ENCODE peak calls at places on chromosomes 5 and 9, in five cellular contexts. One of them, this sample, is unnamed.
A peak's percentile ranks its signal among the peaks of the same experiment; 100 is the strongest.

GRCh38 chr5:36654598-36654997 is 48.2 kb downstream of the SLC1A3 start:
- DNase-seq in WERI-Rb-1: no peak
- DNase-seq in heart right ventricle: no peak
- DNase-seq in mucosa of descending colon: no peak
- DNase-seq in K562: no peak
- DNase-seq in this sample: no peak

GRCh38 chr9:130128251-130128650 is 44.0 kb upstream of the NCS1 start:
- DNase-seq in K562: no peak
- DNase-seq in WERI-Rb-1: no peak
- DNase-seq in mucosa of descending colon: peak; percentile 60
- DNase-seq in heart right ventricle: no peak
- DNase-seq in this sample: no peak

GRCh38 chr9:81430727-81431126 is 258.6 kb downstream of the TLE1 start:
- DNase-seq in mucosa of descending colon: no peak
- DNase-seq in heart right ventricle: no peak
- DNase-seq in WERI-Rb-1: no peak
- DNase-seq in K562: no peak
- DNase-seq in this sample: no peak

GRCh38 chr5:139566611-139567010 is 5.5 kb downstream of the UBE2D2 start:
- DNase-seq in mucosa of descending colon: no peak
- DNase-seq in K562: no peak
- DNase-seq in WERI-Rb-1: no peak
- DNase-seq in heart right ventricle: no peak
- DNase-seq in this sample: no peak

GRCh38 chr9:114121445-114122151 is 22.5 kb upstream of the KIF12 start:
- DNase-seq in mucosa of descending colon: no peak
- DNase-seq in K562: no peak
- DNase-seq in heart right ventricle: no peak
- DNase-seq in WERI-Rb-1: peak; percentile 93
- DNase-seq in this sample: no peak

GRCh38 chr9:35051069-35051967 is 21.1 kb downstream of the VCP start:
- DNase-seq in K562: peak; percentile 50
- DNase-seq in heart right ventricle: peak; percentile 44
- DNase-seq in WERI-Rb-1: peak; percentile 73
- DNase-seq in mucosa of descending colon: peak; percentile 66
- DNase-seq in this sample: peak; percentile 78

GRCh38 chr9:93664549-93665120 is 88.3 kb downstream of the PHF2 start:
- DNase-seq in mucosa of descending colon: no peak
- DNase-seq in WERI-Rb-1: no peak
- DNase-seq in K562: no peak
- DNase-seq in heart right ventricle: no peak
- DNase-seq in this sample: no peak

GRCh38 chr9:35161713-35162604 is at the start of gene UNC13B:
- DNase-seq in heart right ventricle: peak; percentile 97
- DNase-seq in mucosa of descending colon: peak; percentile 98
- DNase-seq in WERI-Rb-1: peak; percentile 94
- DNase-seq in K562: peak; percentile 96
- DNase-seq in this sample: peak; percentile 91

GRCh38 chr9:136103651-136104487 is 8.8 kb upstream of the NACC2 start:
- DNase-seq in WERI-Rb-1: no peak
- DNase-seq in mucosa of descending colon: peak; percentile 64
- DNase-seq in heart right ventricle: no peak
- DNase-seq in K562: no peak
- DNase-seq in this sample: no peak

GRCh38 chr5:62326702-62327101 is 20.7 kb downstream of the KIF2A start:
- DNase-seq in K562: no peak
- DNase-seq in heart right ventricle: no peak
- DNase-seq in mucosa of descending colon: no peak
- DNase-seq in WERI-Rb-1: no peak
- DNase-seq in this sample: no peak

GRCh38 chr5:84113246-84114118 is 271.2 kb downstream of the EDIL3 start:
- DNase-seq in K562: no peak
- DNase-seq in heart right ventricle: no peak
- DNase-seq in mucosa of descending colon: no peak
- DNase-seq in WERI-Rb-1: peak; percentile 26
- DNase-seq in this sample: no peak

GRCh38 chr5:115838885-115839518 is 2.4 kb downstream of the ATG12 start:
- DNase-seq in mucosa of descending colon: no peak
- DNase-seq in heart right ventricle: no peak
- DNase-seq in WERI-Rb-1: peak; percentile 35
- DNase-seq in K562: peak; percentile 26
- DNase-seq in this sample: peak; percentile 67

GRCh38 chr9:124251605-124252366 is 6.0 kb upstream of the NEK6 start:
- DNase-seq in mucosa of descending colon: no peak
- DNase-seq in K562: no peak
- DNase-seq in WERI-Rb-1: no peak
- DNase-seq in heart right ventricle: no peak
- DNase-seq in this sample: no peak

GRCh38 chr9:13529321-13530104 is 250.0 kb upstream of the MPDZ start:
- DNase-seq in K562: no peak
- DNase-seq in mucosa of descending colon: no peak
- DNase-seq in WERI-Rb-1: peak; percentile 74
- DNase-seq in heart right ventricle: no peak
- DNase-seq in this sample: peak; percentile 78

GRCh38 chr5:65840071-65840470 is 86.3 kb upstream of the ERBIN start:
- DNase-seq in heart right ventricle: no peak
- DNase-seq in K562: no peak
- DNase-seq in WERI-Rb-1: no peak
- DNase-seq in mucosa of descending colon: no peak
- DNase-seq in this sample: no peak

GRCh38 chr9:105835721-105836120 is 141.4 kb downstream of the TMEM38B start:
- DNase-seq in heart right ventricle: no peak
- DNase-seq in WERI-Rb-1: peak; percentile 28
- DNase-seq in K562: no peak
- DNase-seq in mucosa of descending colon: no peak
- DNase-seq in this sample: no peak

GRCh38 chr9:130480673-130481072 is 35.9 kb downstream of the ASS1 start:
- DNase-seq in WERI-Rb-1: peak; percentile 58
- DNase-seq in mucosa of descending colon: no peak
- DNase-seq in K562: peak; percentile 66
- DNase-seq in heart right ventricle: no peak
- DNase-seq in this sample: no peak

GRCh38 chr9:73116030-73116429 is 35.6 kb upstream of the ANXA1 start:
- DNase-seq in WERI-Rb-1: no peak
- DNase-seq in heart right ventricle: no peak
- DNase-seq in mucosa of descending colon: no peak
- DNase-seq in K562: no peak
- DNase-seq in this sample: no peak

GRCh38 chr5:88829053-88829452 is 53.9 kb downstream of the MEF2C start:
- DNase-seq in heart right ventricle: no peak
- DNase-seq in mucosa of descending colon: no peak
- DNase-seq in K562: peak; percentile 13
- DNase-seq in WERI-Rb-1: no peak
- DNase-seq in this sample: no peak

GRCh38 chr5:34494111-34494755 is 161.9 kb upstream of the RAI14 start:
- DNase-seq in mucosa of descending colon: no peak
- DNase-seq in WERI-Rb-1: no peak
- DNase-seq in heart right ventricle: no peak
- DNase-seq in K562: no peak
- DNase-seq in this sample: no peak

GRCh38 chr5:82164957-82165698 is 113.0 kb downstream of the RPS23 start:
- DNase-seq in heart right ventricle: no peak
- DNase-seq in K562: no peak
- DNase-seq in WERI-Rb-1: peak; percentile 74
- DNase-seq in mucosa of descending colon: no peak
- DNase-seq in this sample: no peak

GRCh38 chr5:135433626-135434426 is 13.3 kb downstream of the DCANP1 start:
- DNase-seq in mucosa of descending colon: no peak
- DNase-seq in K562: peak; percentile 34
- DNase-seq in heart right ventricle: no peak
- DNase-seq in WERI-Rb-1: no peak
- DNase-seq in this sample: no peak

GRCh38 chr5:55498466-55498865 is 36.3 kb downstream of the PLPP1 start:
- DNase-seq in mucosa of descending colon: no peak
- DNase-seq in K562: no peak
- DNase-seq in heart right ventricle: no peak
- DNase-seq in WERI-Rb-1: no peak
- DNase-seq in this sample: no peak
- H3K36me3 ChIP-seq in mucosa of descending colon: no peaks in the 10 kb centered on the region
- H3K36me3 ChIP-seq in K562: no peaks in the 10 kb centered on the region
- H3K36me3 ChIP-seq in heart right ventricle: no peaks in the 10 kb centered on the region
- H3K36me3 ChIP-seq in WERI-Rb-1: no peaks in the 10 kb centered on the region
- H3K36me3 ChIP-seq in this sample: no peaks in the 10 kb centered on the region

GRCh38 chr5:98540056-98540455 is 233.4 kb upstream of the RGMB start:
- DNase-seq in WERI-Rb-1: no peak
- DNase-seq in mucosa of descending colon: no peak
- DNase-seq in K562: no peak
- DNase-seq in heart right ventricle: no peak
- DNase-seq in this sample: no peak

GRCh38 chr5:98541641-98542040 is 231.8 kb upstream of the RGMB start:
- DNase-seq in heart right ventricle: no peak
- DNase-seq in WERI-Rb-1: no peak
- DNase-seq in mucosa of descending colon: no peak
- DNase-seq in K562: no peak
- DNase-seq in this sample: no peak

GRCh38 chr5:98543490-98543889 is 230.0 kb upstream of the RGMB start:
- DNase-seq in WERI-Rb-1: no peak
- DNase-seq in K562: no peak
- DNase-seq in heart right ventricle: no peak
- DNase-seq in mucosa of descending colon: no peak
- DNase-seq in this sample: no peak
- H3K9me3 ChIP-seq in WERI-Rb-1: no peaks in the 10 kb centered on the region
- H3K9me3 ChIP-seq in K562: no peaks in the 10 kb centered on the region
- H3K9me3 ChIP-seq in heart right ventricle: peaks cover 19% of the 10 kb centered on the region
- H3K9me3 ChIP-seq in mucosa of descending colon: peaks cover 21% of the 10 kb centered on the region
- H3K9me3 ChIP-seq in this sample: no peaks in the 10 kb centered on the region

GRCh38 chr5:96780626-96781025 is 27.1 kb downstream of the ERAP1 start:
- DNase-seq in mucosa of descending colon: no peak
- DNase-seq in heart right ventricle: no peak
- DNase-seq in WERI-Rb-1: no peak
- DNase-seq in K562: no peak
- DNase-seq in this sample: no peak

GRCh38 chr5:96775689-96776088 is 32.1 kb downstream of the ERAP1 start:
- DNase-seq in K562: no peak
- DNase-seq in mucosa of descending colon: no peak
- DNase-seq in heart right ventricle: no peak
- DNase-seq in WERI-Rb-1: no peak
- DNase-seq in this sample: no peak

GRCh38 chr5:96776606-96777005 is 31.1 kb downstream of the ERAP1 start:
- DNase-seq in WERI-Rb-1: no peak
- DNase-seq in K562: no peak
- DNase-seq in mucosa of descending colon: no peak
- DNase-seq in heart right ventricle: no peak
- DNase-seq in this sample: no peak

GRCh38 chr5:96781031-96781733 is 26.6 kb downstream of the ERAP1 start:
- DNase-seq in heart right ventricle: no peak
- DNase-seq in WERI-Rb-1: no peak
- DNase-seq in K562: no peak
- DNase-seq in mucosa of descending colon: no peak
- DNase-seq in this sample: no peak

GRCh38 chr5:96778409-96778808 is 29.3 kb downstream of the ERAP1 start:
- DNase-seq in heart right ventricle: no peak
- DNase-seq in K562: no peak
- DNase-seq in WERI-Rb-1: no peak
- DNase-seq in mucosa of descending colon: no peak
- DNase-seq in this sample: no peak
- H3K36me3 ChIP-seq in heart right ventricle: peaks cover 3% of the 10 kb centered on the region
- H3K36me3 ChIP-seq in K562: peaks cover 74% of the 10 kb centered on the region
- H3K36me3 ChIP-seq in WERI-Rb-1: peaks cover 59% of the 10 kb centered on the region
- H3K36me3 ChIP-seq in mucosa of descending colon: peaks cover 7% of the 10 kb centered on the region
- H3K36me3 ChIP-seq in this sample: peaks cover 12% of the 10 kb centered on the region

DNA sequence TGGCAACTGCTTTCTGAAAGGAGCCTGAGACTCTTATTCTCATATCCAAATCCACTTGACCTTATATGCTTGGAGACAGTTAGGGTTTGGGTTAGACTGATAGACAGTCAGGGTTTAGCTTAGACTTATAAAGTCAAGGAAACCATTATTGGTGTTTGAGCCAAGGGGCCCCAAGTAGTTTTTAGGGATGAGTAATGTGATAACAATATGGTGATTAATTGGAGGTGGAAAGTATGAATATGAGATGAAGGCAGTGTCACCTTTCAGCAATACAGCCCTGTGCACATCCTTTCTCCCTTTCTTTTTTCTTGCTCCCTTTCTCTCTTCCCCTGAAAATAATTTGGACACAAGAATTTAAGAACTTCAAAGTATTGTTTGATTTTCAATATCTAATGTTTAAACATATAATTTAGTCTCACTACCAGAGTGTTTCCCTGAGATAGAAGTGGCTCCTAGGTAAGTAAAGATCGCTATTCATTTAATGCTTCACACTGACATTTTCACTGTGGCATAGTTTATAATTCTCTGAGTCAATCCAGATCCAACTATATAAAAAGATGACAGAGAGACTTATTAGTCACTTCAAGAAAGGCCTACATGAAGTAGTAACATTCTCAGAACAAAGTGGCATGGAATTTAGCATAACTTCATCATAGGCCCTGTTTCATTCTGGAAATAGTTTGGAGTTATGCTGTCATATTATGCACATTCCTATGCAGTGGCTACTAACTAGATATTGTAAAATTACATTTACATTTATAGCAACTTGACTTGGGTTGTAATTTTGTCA is 200.8 kb downstream of the CHSY3 start:
- DNase-seq in WERI-Rb-1: no peak
- DNase-seq in mucosa of descending colon: no peak
- DNase-seq in heart right ventricle: no peak
- DNase-seq in K562: no peak
- DNase-seq in this sample: no peak
- H3K9me3 ChIP-seq in WERI-Rb-1: no peaks in the 10 kb centered on the region
- H3K9me3 ChIP-seq in mucosa of descending colon: no peaks in the 10 kb centered on the region
- H3K9me3 ChIP-seq in heart right ventricle: no peaks in the 10 kb centered on the region
- H3K9me3 ChIP-seq in K562: no peaks in the 10 kb centered on the region
- H3K9me3 ChIP-seq in this sample: no peaks in the 10 kb centered on the region

GRCh38 chr9:21854119-21854518 is 51.7 kb downstream of the MTAP start:
- DNase-seq in heart right ventricle: no peak
- DNase-seq in WERI-Rb-1: no peak
- DNase-seq in mucosa of descending colon: no peak
- DNase-seq in K562: no peak
- DNase-seq in this sample: no peak

GRCh38 chr9:21853414-21853813 is 51.0 kb downstream of the MTAP start:
- DNase-seq in heart right ventricle: no peak
- DNase-seq in WERI-Rb-1: no peak
- DNase-seq in K562: no peak
- DNase-seq in mucosa of descending colon: peak; percentile 10
- DNase-seq in this sample: no peak

GRCh38 chr9:21856301-21857094 is 54.1 kb downstream of the MTAP start:
- DNase-seq in heart right ventricle: no peak
- DNase-seq in K562: no peak
- DNase-seq in WERI-Rb-1: no peak
- DNase-seq in mucosa of descending colon: no peak
- DNase-seq in this sample: no peak

GRCh38 chr9:21852751-21853150 is 50.3 kb downstream of the MTAP start:
- DNase-seq in WERI-Rb-1: no peak
- DNase-seq in heart right ventricle: no peak
- DNase-seq in mucosa of descending colon: no peak
- DNase-seq in K562: no peak
- DNase-seq in this sample: no peak

DNA sequence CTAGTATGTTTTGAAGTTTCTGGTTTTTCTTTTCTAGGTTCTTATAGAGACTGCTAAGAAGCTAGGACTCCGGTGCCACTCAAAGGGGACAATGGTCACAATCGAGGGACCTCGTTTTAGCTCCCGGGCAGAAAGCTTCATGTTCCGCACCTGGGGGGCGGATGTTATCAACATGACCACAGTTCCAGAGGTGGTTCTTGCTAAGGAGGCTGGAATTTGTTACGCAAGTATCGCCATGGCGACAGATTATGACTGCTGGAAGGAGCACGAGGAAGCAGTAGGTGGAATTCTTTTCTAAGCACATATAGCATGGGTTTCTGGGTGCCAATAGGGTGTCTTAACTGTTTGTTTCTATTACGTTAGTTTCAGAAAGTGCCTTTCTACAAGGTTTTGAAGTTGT is 52.2 kb downstream of the MTAP start:
- DNase-seq in WERI-Rb-1: no peak
- DNase-seq in heart right ventricle: no peak
- DNase-seq in mucosa of descending colon: peak; percentile 57
- DNase-seq in K562: no peak
- DNase-seq in this sample: no peak
- H3K36me3 ChIP-seq in WERI-Rb-1: no peaks in the 10 kb centered on the region
- H3K36me3 ChIP-seq in heart right ventricle: no peaks in the 10 kb centered on the region
- H3K36me3 ChIP-seq in mucosa of descending colon: no peaks in the 10 kb centered on the region
- H3K36me3 ChIP-seq in K562: no peaks in the 10 kb centered on the region
- H3K36me3 ChIP-seq in this sample: peaks cover 73% of the 10 kb centered on the region

This sample was measured in HAP-1.